ENCODE peak calls at places on chromosomes 6 and 20, in nine cellular contexts. One of them, this sample, is unnamed.
A peak's percentile ranks its signal among the peaks of the same experiment; 100 is the strongest.

GRCh38 chr6:17971128-17972073 is 16.0 kb downstream of the KIF13A start:
- DNase-seq in stimulated activated CD4-positive, alpha-beta T cell treated with anti-CD3 and anti-CD28 coated beads, Interleukin-2, amount 100 ng/mL, for 24 hours: no peak
- DNase-seq in cardiac fibroblast: peak; percentile 89
- DNase-seq in naive thymus-derived CD4-positive, alpha-beta T cell: no peak
- DNase-seq in stimulated activated naive B cell treated with anti-CD40 and anti-IgM and Interleukin-4, amounts not matched to agents 10 μg/mL and 1 μg/mL and 100 μg/mL, for 72 hours: no peak
- DNase-seq in islet precursor cell: peak; percentile 79
- DNase-seq in skeletal muscle cell: no peak
- DNase-seq in ELR: peak; percentile 81
- DNase-seq in mesothelial cell of epicardium: no peak
- DNase-seq in this sample: no peak

GRCh38 chr6:119541132-119541905 is 191.8 kb upstream of the MAN1A1 start:
- DNase-seq in stimulated activated CD4-positive, alpha-beta T cell treated with anti-CD3 and anti-CD28 coated beads, Interleukin-2, amount 100 ng/mL, for 24 hours: no peak
- DNase-seq in cardiac fibroblast: peak; percentile 99
- DNase-seq in naive thymus-derived CD4-positive, alpha-beta T cell: no peak
- DNase-seq in stimulated activated naive B cell treated with anti-CD40 and anti-IgM and Interleukin-4, amounts not matched to agents 10 μg/mL and 1 μg/mL and 100 μg/mL, for 72 hours: no peak
- DNase-seq in islet precursor cell: no peak
- DNase-seq in skeletal muscle cell: peak; percentile 100
- DNase-seq in ELR: peak; percentile 96
- DNase-seq in mesothelial cell of epicardium: no peak
- DNase-seq in this sample: no peak

GRCh38 chr20:57143173-57143572 is 123.3 kb downstream of the BMP7 start:
- DNase-seq in stimulated activated CD4-positive, alpha-beta T cell treated with anti-CD3 and anti-CD28 coated beads, Interleukin-2, amount 100 ng/mL, for 24 hours: no peak
- DNase-seq in cardiac fibroblast: no peak
- DNase-seq in naive thymus-derived CD4-positive, alpha-beta T cell: no peak
- DNase-seq in stimulated activated naive B cell treated with anti-CD40 and anti-IgM and Interleukin-4, amounts not matched to agents 10 μg/mL and 1 μg/mL and 100 μg/mL, for 72 hours: no peak
- DNase-seq in islet precursor cell: no peak
- DNase-seq in skeletal muscle cell: no peak
- DNase-seq in ELR: no peak
- DNase-seq in mesothelial cell of epicardium: no peak
- DNase-seq in this sample: no peak

GRCh38 chr20:1215386-1216170 is 10.3 kb upstream of the RAD21L1 start:
- DNase-seq in stimulated activated CD4-positive, alpha-beta T cell treated with anti-CD3 and anti-CD28 coated beads, Interleukin-2, amount 100 ng/mL, for 24 hours: peak; percentile 67
- DNase-seq in cardiac fibroblast: no peak
- DNase-seq in naive thymus-derived CD4-positive, alpha-beta T cell: peak; percentile 55
- DNase-seq in stimulated activated naive B cell treated with anti-CD40 and anti-IgM and Interleukin-4, amounts not matched to agents 10 μg/mL and 1 μg/mL and 100 μg/mL, for 72 hours: no peak
- DNase-seq in islet precursor cell: no peak
- DNase-seq in skeletal muscle cell: peak; percentile 16
- DNase-seq in ELR: peak; percentile 13
- DNase-seq in mesothelial cell of epicardium: no peak
- DNase-seq in this sample: peak; percentile 51

GRCh38 chr6:50825375-50826036 is 6.8 kb downstream of the TFAP2B start:
- DNase-seq in stimulated activated CD4-positive, alpha-beta T cell treated with anti-CD3 and anti-CD28 coated beads, Interleukin-2, amount 100 ng/mL, for 24 hours: no peak
- DNase-seq in cardiac fibroblast: no peak
- DNase-seq in naive thymus-derived CD4-positive, alpha-beta T cell: no peak
- DNase-seq in stimulated activated naive B cell treated with anti-CD40 and anti-IgM and Interleukin-4, amounts not matched to agents 10 μg/mL and 1 μg/mL and 100 μg/mL, for 72 hours: no peak
- DNase-seq in islet precursor cell: no peak
- DNase-seq in skeletal muscle cell: no peak
- DNase-seq in ELR: no peak
- DNase-seq in mesothelial cell of epicardium: no peak
- DNase-seq in this sample: no peak

GRCh38 chr6:45923831-45924391 is 91.7 kb downstream of the CLIC5 start:
- DNase-seq in stimulated activated CD4-positive, alpha-beta T cell treated with anti-CD3 and anti-CD28 coated beads, Interleukin-2, amount 100 ng/mL, for 24 hours: peak; percentile 60
- DNase-seq in cardiac fibroblast: peak; percentile 70
- DNase-seq in naive thymus-derived CD4-positive, alpha-beta T cell: no peak
- DNase-seq in stimulated activated naive B cell treated with anti-CD40 and anti-IgM and Interleukin-4, amounts not matched to agents 10 μg/mL and 1 μg/mL and 100 μg/mL, for 72 hours: peak; percentile 39
- DNase-seq in islet precursor cell: no peak
- DNase-seq in skeletal muscle cell: peak; percentile 44
- DNase-seq in ELR: peak; percentile 73
- DNase-seq in mesothelial cell of epicardium: no peak
- DNase-seq in this sample: peak; percentile 53

GRCh38 chr20:10074513-10074912 is 39.7 kb downstream of the ANKEF1 start:
- DNase-seq in stimulated activated CD4-positive, alpha-beta T cell treated with anti-CD3 and anti-CD28 coated beads, Interleukin-2, amount 100 ng/mL, for 24 hours: no peak
- DNase-seq in cardiac fibroblast: peak; percentile 97
- DNase-seq in naive thymus-derived CD4-positive, alpha-beta T cell: no peak
- DNase-seq in stimulated activated naive B cell treated with anti-CD40 and anti-IgM and Interleukin-4, amounts not matched to agents 10 μg/mL and 1 μg/mL and 100 μg/mL, for 72 hours: peak; percentile 40
- DNase-seq in islet precursor cell: no peak
- DNase-seq in skeletal muscle cell: peak; percentile 91
- DNase-seq in ELR: peak; percentile 96
- DNase-seq in mesothelial cell of epicardium: no peak
- DNase-seq in this sample: no peak

GRCh38 chr6:117908246-117909107 is 1.4 kb downstream of the SLC35F1 start:
- DNase-seq in stimulated activated CD4-positive, alpha-beta T cell treated with anti-CD3 and anti-CD28 coated beads, Interleukin-2, amount 100 ng/mL, for 24 hours: no peak
- DNase-seq in cardiac fibroblast: no peak
- DNase-seq in naive thymus-derived CD4-positive, alpha-beta T cell: no peak
- DNase-seq in stimulated activated naive B cell treated with anti-CD40 and anti-IgM and Interleukin-4, amounts not matched to agents 10 μg/mL and 1 μg/mL and 100 μg/mL, for 72 hours: no peak
- DNase-seq in islet precursor cell: peak; percentile 64
- DNase-seq in skeletal muscle cell: no peak
- DNase-seq in ELR: no peak
- DNase-seq in mesothelial cell of epicardium: no peak
- DNase-seq in this sample: peak; percentile 28

GRCh38 chr6:168181776-168182765 is 103.1 kb upstream of the FRMD1 start:
- DNase-seq in stimulated activated CD4-positive, alpha-beta T cell treated with anti-CD3 and anti-CD28 coated beads, Interleukin-2, amount 100 ng/mL, for 24 hours: no peak
- DNase-seq in cardiac fibroblast: no peak
- DNase-seq in naive thymus-derived CD4-positive, alpha-beta T cell: no peak
- DNase-seq in stimulated activated naive B cell treated with anti-CD40 and anti-IgM and Interleukin-4, amounts not matched to agents 10 μg/mL and 1 μg/mL and 100 μg/mL, for 72 hours: no peak
- DNase-seq in islet precursor cell: peak; percentile 36
- DNase-seq in skeletal muscle cell: no peak
- DNase-seq in ELR: no peak
- DNase-seq in mesothelial cell of epicardium: no peak
- DNase-seq in this sample: no peak

GRCh38 chr6:135183532-135184440 is 2.7 kb downstream of the MYB start:
- DNase-seq in stimulated activated CD4-positive, alpha-beta T cell treated with anti-CD3 and anti-CD28 coated beads, Interleukin-2, amount 100 ng/mL, for 24 hours: peak; percentile 79
- DNase-seq in cardiac fibroblast: peak; percentile 64
- DNase-seq in naive thymus-derived CD4-positive, alpha-beta T cell: peak; percentile 80
- DNase-seq in stimulated activated naive B cell treated with anti-CD40 and anti-IgM and Interleukin-4, amounts not matched to agents 10 μg/mL and 1 μg/mL and 100 μg/mL, for 72 hours: peak; percentile 73
- DNase-seq in islet precursor cell: peak; percentile 81
- DNase-seq in skeletal muscle cell: no peak
- DNase-seq in ELR: peak; percentile 68
- DNase-seq in mesothelial cell of epicardium: no peak
- DNase-seq in this sample: peak; percentile 82

GRCh38 chr20:58839474-58839874 is 11.2 kb downstream of the GNAS-AS1 start:
- DNase-seq in stimulated activated CD4-positive, alpha-beta T cell treated with anti-CD3 and anti-CD28 coated beads, Interleukin-2, amount 100 ng/mL, for 24 hours: peak; percentile 51
- DNase-seq in cardiac fibroblast: peak; percentile 26
- DNase-seq in naive thymus-derived CD4-positive, alpha-beta T cell: peak; percentile 37
- DNase-seq in stimulated activated naive B cell treated with anti-CD40 and anti-IgM and Interleukin-4, amounts not matched to agents 10 μg/mL and 1 μg/mL and 100 μg/mL, for 72 hours: peak; percentile 31
- DNase-seq in islet precursor cell: peak; percentile 68
- DNase-seq in skeletal muscle cell: no peak
- DNase-seq in ELR: peak; percentile 56
- DNase-seq in mesothelial cell of epicardium: no peak
- DNase-seq in this sample: peak; percentile 66

GRCh38 chr6:16249971-16250370 is 11.6 kb downstream of the GMPR start:
- DNase-seq in stimulated activated CD4-positive, alpha-beta T cell treated with anti-CD3 and anti-CD28 coated beads, Interleukin-2, amount 100 ng/mL, for 24 hours: no peak
- DNase-seq in cardiac fibroblast: no peak
- DNase-seq in naive thymus-derived CD4-positive, alpha-beta T cell: no peak
- DNase-seq in stimulated activated naive B cell treated with anti-CD40 and anti-IgM and Interleukin-4, amounts not matched to agents 10 μg/mL and 1 μg/mL and 100 μg/mL, for 72 hours: no peak
- DNase-seq in islet precursor cell: peak; percentile 86
- DNase-seq in skeletal muscle cell: no peak
- DNase-seq in ELR: no peak
- DNase-seq in mesothelial cell of epicardium: no peak
- DNase-seq in this sample: no peak

GRCh38 chr6:167146173-167146572 is 11.6 kb downstream of the GPR31 start:
- DNase-seq in stimulated activated CD4-positive, alpha-beta T cell treated with anti-CD3 and anti-CD28 coated beads, Interleukin-2, amount 100 ng/mL, for 24 hours: no peak
- DNase-seq in cardiac fibroblast: no peak
- DNase-seq in naive thymus-derived CD4-positive, alpha-beta T cell: no peak
- DNase-seq in stimulated activated naive B cell treated with anti-CD40 and anti-IgM and Interleukin-4, amounts not matched to agents 10 μg/mL and 1 μg/mL and 100 μg/mL, for 72 hours: no peak
- DNase-seq in islet precursor cell: no peak
- DNase-seq in skeletal muscle cell: no peak
- DNase-seq in ELR: no peak
- DNase-seq in mesothelial cell of epicardium: no peak
- DNase-seq in this sample: no peak

GRCh38 chr6:36692861-36693702 is 4.5 kb upstream of the RAB44 start:
- DNase-seq in stimulated activated CD4-positive, alpha-beta T cell treated with anti-CD3 and anti-CD28 coated beads, Interleukin-2, amount 100 ng/mL, for 24 hours: no peak
- DNase-seq in cardiac fibroblast: no peak
- DNase-seq in naive thymus-derived CD4-positive, alpha-beta T cell: no peak
- DNase-seq in stimulated activated naive B cell treated with anti-CD40 and anti-IgM and Interleukin-4, amounts not matched to agents 10 μg/mL and 1 μg/mL and 100 μg/mL, for 72 hours: no peak
- DNase-seq in islet precursor cell: no peak
- DNase-seq in skeletal muscle cell: no peak
- DNase-seq in ELR: no peak
- DNase-seq in mesothelial cell of epicardium: no peak
- DNase-seq in this sample: no peak

GRCh38 chr6:133551847-133552331 is 310.7 kb downstream of the EYA4 start:
- DNase-seq in stimulated activated CD4-positive, alpha-beta T cell treated with anti-CD3 and anti-CD28 coated beads, Interleukin-2, amount 100 ng/mL, for 24 hours: no peak
- DNase-seq in cardiac fibroblast: peak; percentile 98
- DNase-seq in naive thymus-derived CD4-positive, alpha-beta T cell: no peak
- DNase-seq in stimulated activated naive B cell treated with anti-CD40 and anti-IgM and Interleukin-4, amounts not matched to agents 10 μg/mL and 1 μg/mL and 100 μg/mL, for 72 hours: no peak
- DNase-seq in islet precursor cell: peak; percentile 63
- DNase-seq in skeletal muscle cell: peak; percentile 100
- DNase-seq in ELR: peak; percentile 89
- DNase-seq in mesothelial cell of epicardium: no peak
- DNase-seq in this sample: no peak

GRCh38 chr20:45372646-45373352 is 5.3 kb downstream of the TP53TG5 start:
- DNase-seq in stimulated activated CD4-positive, alpha-beta T cell treated with anti-CD3 and anti-CD28 coated beads, Interleukin-2, amount 100 ng/mL, for 24 hours: no peak
- DNase-seq in cardiac fibroblast: no peak
- DNase-seq in naive thymus-derived CD4-positive, alpha-beta T cell: no peak
- DNase-seq in stimulated activated naive B cell treated with anti-CD40 and anti-IgM and Interleukin-4, amounts not matched to agents 10 μg/mL and 1 μg/mL and 100 μg/mL, for 72 hours: no peak
- DNase-seq in islet precursor cell: no peak
- DNase-seq in skeletal muscle cell: no peak
- DNase-seq in ELR: no peak
- DNase-seq in mesothelial cell of epicardium: no peak
- DNase-seq in this sample: no peak

GRCh38 chr6:130713144-130713543 is 114.1 kb upstream of the SMLR1 start:
- DNase-seq in stimulated activated CD4-positive, alpha-beta T cell treated with anti-CD3 and anti-CD28 coated beads, Interleukin-2, amount 100 ng/mL, for 24 hours: no peak
- DNase-seq in cardiac fibroblast: no peak
- DNase-seq in naive thymus-derived CD4-positive, alpha-beta T cell: no peak
- DNase-seq in stimulated activated naive B cell treated with anti-CD40 and anti-IgM and Interleukin-4, amounts not matched to agents 10 μg/mL and 1 μg/mL and 100 μg/mL, for 72 hours: no peak
- DNase-seq in islet precursor cell: peak; percentile 70
- DNase-seq in skeletal muscle cell: no peak
- DNase-seq in ELR: no peak
- DNase-seq in mesothelial cell of epicardium: no peak
- DNase-seq in this sample: no peak

GRCh38 chr6:155185544-155185943 is 78.3 kb upstream of the CLDN20 start:
- DNase-seq in stimulated activated CD4-positive, alpha-beta T cell treated with anti-CD3 and anti-CD28 coated beads, Interleukin-2, amount 100 ng/mL, for 24 hours: peak; percentile 32
- DNase-seq in cardiac fibroblast: peak; percentile 48
- DNase-seq in naive thymus-derived CD4-positive, alpha-beta T cell: no peak
- DNase-seq in stimulated activated naive B cell treated with anti-CD40 and anti-IgM and Interleukin-4, amounts not matched to agents 10 μg/mL and 1 μg/mL and 100 μg/mL, for 72 hours: no peak
- DNase-seq in islet precursor cell: peak; percentile 99
- DNase-seq in skeletal muscle cell: no peak
- DNase-seq in ELR: peak; percentile 66
- DNase-seq in mesothelial cell of epicardium: no peak
- DNase-seq in this sample: peak; percentile 66

GRCh38 chr6:156731436-156731835 is 45.7 kb upstream of the ARID1B start:
- DNase-seq in stimulated activated CD4-positive, alpha-beta T cell treated with anti-CD3 and anti-CD28 coated beads, Interleukin-2, amount 100 ng/mL, for 24 hours: no peak
- DNase-seq in cardiac fibroblast: peak; percentile 57
- DNase-seq in naive thymus-derived CD4-positive, alpha-beta T cell: no peak
- DNase-seq in stimulated activated naive B cell treated with anti-CD40 and anti-IgM and Interleukin-4, amounts not matched to agents 10 μg/mL and 1 μg/mL and 100 μg/mL, for 72 hours: no peak
- DNase-seq in islet precursor cell: peak; percentile 84
- DNase-seq in skeletal muscle cell: peak; percentile 31
- DNase-seq in ELR: peak; percentile 70
- DNase-seq in mesothelial cell of epicardium: no peak
- DNase-seq in this sample: no peak

GRCh38 chr6:52984247-52984646 is 10.8 kb downstream of the GSTA4 start:
- DNase-seq in stimulated activated CD4-positive, alpha-beta T cell treated with anti-CD3 and anti-CD28 coated beads, Interleukin-2, amount 100 ng/mL, for 24 hours: peak; percentile 32
- DNase-seq in cardiac fibroblast: no peak
- DNase-seq in naive thymus-derived CD4-positive, alpha-beta T cell: peak; percentile 76
- DNase-seq in stimulated activated naive B cell treated with anti-CD40 and anti-IgM and Interleukin-4, amounts not matched to agents 10 μg/mL and 1 μg/mL and 100 μg/mL, for 72 hours: no peak
- DNase-seq in islet precursor cell: peak; percentile 76
- DNase-seq in skeletal muscle cell: no peak
- DNase-seq in ELR: peak; percentile 4
- DNase-seq in mesothelial cell of epicardium: no peak
- DNase-seq in this sample: no peak

GRCh38 chr6:24898607-24899133 is 37.1 kb downstream of the RIPOR2 start:
- DNase-seq in stimulated activated CD4-positive, alpha-beta T cell treated with anti-CD3 and anti-CD28 coated beads, Interleukin-2, amount 100 ng/mL, for 24 hours: no peak
- DNase-seq in cardiac fibroblast: no peak
- DNase-seq in naive thymus-derived CD4-positive, alpha-beta T cell: no peak
- DNase-seq in stimulated activated naive B cell treated with anti-CD40 and anti-IgM and Interleukin-4, amounts not matched to agents 10 μg/mL and 1 μg/mL and 100 μg/mL, for 72 hours: no peak
- DNase-seq in islet precursor cell: no peak
- DNase-seq in skeletal muscle cell: no peak
- DNase-seq in ELR: no peak
- DNase-seq in mesothelial cell of epicardium: no peak
- DNase-seq in this sample: no peak

GRCh38 chr6:150840185-150840584 is 25.3 kb upstream of the MTHFD1L start:
- DNase-seq in stimulated activated CD4-positive, alpha-beta T cell treated with anti-CD3 and anti-CD28 coated beads, Interleukin-2, amount 100 ng/mL, for 24 hours: no peak
- DNase-seq in cardiac fibroblast: no peak
- DNase-seq in naive thymus-derived CD4-positive, alpha-beta T cell: no peak
- DNase-seq in stimulated activated naive B cell treated with anti-CD40 and anti-IgM and Interleukin-4, amounts not matched to agents 10 μg/mL and 1 μg/mL and 100 μg/mL, for 72 hours: no peak
- DNase-seq in islet precursor cell: no peak
- DNase-seq in skeletal muscle cell: no peak
- DNase-seq in ELR: no peak
- DNase-seq in mesothelial cell of epicardium: no peak
- DNase-seq in this sample: no peak

GRCh38 chr6:43013020-43013842 is 515 bp downstream of the MEA1 start:
- DNase-seq in stimulated activated CD4-positive, alpha-beta T cell treated with anti-CD3 and anti-CD28 coated beads, Interleukin-2, amount 100 ng/mL, for 24 hours: no peak
- DNase-seq in cardiac fibroblast: peak; percentile 7
- DNase-seq in naive thymus-derived CD4-positive, alpha-beta T cell: no peak
- DNase-seq in stimulated activated naive B cell treated with anti-CD40 and anti-IgM and Interleukin-4, amounts not matched to agents 10 μg/mL and 1 μg/mL and 100 μg/mL, for 72 hours: no peak
- DNase-seq in islet precursor cell: no peak
- DNase-seq in skeletal muscle cell: no peak
- DNase-seq in ELR: peak; percentile 61
- DNase-seq in mesothelial cell of epicardium: no peak
- DNase-seq in this sample: no peak

GRCh38 chr6:50952092-50952932 is 133.6 kb downstream of the TFAP2B start:
- DNase-seq in stimulated activated CD4-positive, alpha-beta T cell treated with anti-CD3 and anti-CD28 coated beads, Interleukin-2, amount 100 ng/mL, for 24 hours: no peak
- DNase-seq in cardiac fibroblast: no peak
- DNase-seq in naive thymus-derived CD4-positive, alpha-beta T cell: no peak
- DNase-seq in stimulated activated naive B cell treated with anti-CD40 and anti-IgM and Interleukin-4, amounts not matched to agents 10 μg/mL and 1 μg/mL and 100 μg/mL, for 72 hours: no peak
- DNase-seq in islet precursor cell: no peak
- DNase-seq in skeletal muscle cell: no peak
- DNase-seq in ELR: peak; percentile 2
- DNase-seq in mesothelial cell of epicardium: no peak
- DNase-seq in this sample: no peak

GRCh38 chr6:132604635-132605150 is 15.2 kb upstream of the TAAR5 start:
- DNase-seq in stimulated activated CD4-positive, alpha-beta T cell treated with anti-CD3 and anti-CD28 coated beads, Interleukin-2, amount 100 ng/mL, for 24 hours: no peak
- DNase-seq in cardiac fibroblast: no peak
- DNase-seq in naive thymus-derived CD4-positive, alpha-beta T cell: no peak
- DNase-seq in stimulated activated naive B cell treated with anti-CD40 and anti-IgM and Interleukin-4, amounts not matched to agents 10 μg/mL and 1 μg/mL and 100 μg/mL, for 72 hours: no peak
- DNase-seq in islet precursor cell: no peak
- DNase-seq in skeletal muscle cell: no peak
- DNase-seq in ELR: no peak
- DNase-seq in mesothelial cell of epicardium: no peak
- DNase-seq in this sample: no peak

GRCh38 chr6:122620902-122621301 is 10.7 kb downstream of the PKIB start:
- DNase-seq in stimulated activated CD4-positive, alpha-beta T cell treated with anti-CD3 and anti-CD28 coated beads, Interleukin-2, amount 100 ng/mL, for 24 hours: no peak
- DNase-seq in cardiac fibroblast: no peak
- DNase-seq in naive thymus-derived CD4-positive, alpha-beta T cell: no peak
- DNase-seq in stimulated activated naive B cell treated with anti-CD40 and anti-IgM and Interleukin-4, amounts not matched to agents 10 μg/mL and 1 μg/mL and 100 μg/mL, for 72 hours: no peak
- DNase-seq in islet precursor cell: no peak
- DNase-seq in skeletal muscle cell: peak; percentile 16
- DNase-seq in ELR: peak; percentile 61
- DNase-seq in mesothelial cell of epicardium: no peak
- DNase-seq in this sample: no peak

GRCh38 chr6:36154286-36154685 is 24.0 kb downstream of the MAPK13 start:
- DNase-seq in stimulated activated CD4-positive, alpha-beta T cell treated with anti-CD3 and anti-CD28 coated beads, Interleukin-2, amount 100 ng/mL, for 24 hours: no peak
- DNase-seq in cardiac fibroblast: no peak
- DNase-seq in naive thymus-derived CD4-positive, alpha-beta T cell: no peak
- DNase-seq in stimulated activated naive B cell treated with anti-CD40 and anti-IgM and Interleukin-4, amounts not matched to agents 10 μg/mL and 1 μg/mL and 100 μg/mL, for 72 hours: no peak
- DNase-seq in islet precursor cell: peak; percentile 83
- DNase-seq in skeletal muscle cell: no peak
- DNase-seq in ELR: no peak
- DNase-seq in mesothelial cell of epicardium: no peak
- DNase-seq in this sample: no peak

GRCh38 chr6:104784884-104785283 is 74.8 kb downstream of the HACE1 start:
- DNase-seq in stimulated activated CD4-positive, alpha-beta T cell treated with anti-CD3 and anti-CD28 coated beads, Interleukin-2, amount 100 ng/mL, for 24 hours: no peak
- DNase-seq in cardiac fibroblast: peak; percentile 51
- DNase-seq in naive thymus-derived CD4-positive, alpha-beta T cell: no peak
- DNase-seq in stimulated activated naive B cell treated with anti-CD40 and anti-IgM and Interleukin-4, amounts not matched to agents 10 μg/mL and 1 μg/mL and 100 μg/mL, for 72 hours: no peak
- DNase-seq in islet precursor cell: peak; percentile 49
- DNase-seq in skeletal muscle cell: no peak
- DNase-seq in ELR: peak; percentile 53
- DNase-seq in mesothelial cell of epicardium: no peak
- DNase-seq in this sample: no peak